ENCODE peak calls at places on chromosomes 12 and 14, in eight cellular contexts. One of them, this sample, is unnamed. For H3K4me1, the result is how much of the 10 kb centered on the place peaks cover.

GRCh38 chr12:7190268-7191055 is 976 bp downstream of the PEX5 start:
- DNase-seq in colonic mucosa: peak
- DNase-seq in esophagus squamous epithelium: no peak
- DNase-seq in mesendoderm: peak
- DNase-seq in CD8-positive, alpha-beta T cell: no peak
- DNase-seq in mucosa of descending colon: peak
- DNase-seq in heart right ventricle: peak
- DNase-seq in esophagus muscularis mucosa: peak
- DNase-seq in this sample: peak

GRCh38 chr14:80567905-80568512 is 356.7 kb upstream of the DIO2 start:
- DNase-seq in colonic mucosa: no peak
- DNase-seq in esophagus squamous epithelium: no peak
- DNase-seq in mesendoderm: peak
- DNase-seq in CD8-positive, alpha-beta T cell: no peak
- DNase-seq in mucosa of descending colon: no peak
- DNase-seq in heart right ventricle: no peak
- DNase-seq in esophagus muscularis mucosa: no peak
- DNase-seq in this sample: no peak

GRCh38 chr14:44961151-44961729 is 507 bp downstream of the KLHL28 start:
- DNase-seq in colonic mucosa: peak
- DNase-seq in esophagus squamous epithelium: no peak
- DNase-seq in mesendoderm: peak
- DNase-seq in CD8-positive, alpha-beta T cell: peak
- DNase-seq in mucosa of descending colon: peak
- DNase-seq in heart right ventricle: peak
- DNase-seq in esophagus muscularis mucosa: no peak
- DNase-seq in this sample: peak

GRCh38 chr12:124567035-124567672 is at the start of gene NCOR2:
- DNase-seq in colonic mucosa: no peak
- DNase-seq in esophagus squamous epithelium: no peak
- DNase-seq in mesendoderm: peak
- DNase-seq in CD8-positive, alpha-beta T cell: peak
- DNase-seq in mucosa of descending colon: peak
- DNase-seq in heart right ventricle: no peak
- DNase-seq in esophagus muscularis mucosa: no peak
- DNase-seq in this sample: peak

GRCh38 chr14:96673706-96674105 is 123.5 kb upstream of the VRK1 start:
- DNase-seq in colonic mucosa: no peak
- DNase-seq in esophagus squamous epithelium: no peak
- DNase-seq in mesendoderm: no peak
- DNase-seq in CD8-positive, alpha-beta T cell: no peak
- DNase-seq in mucosa of descending colon: no peak
- DNase-seq in heart right ventricle: no peak
- DNase-seq in esophagus muscularis mucosa: no peak
- DNase-seq in this sample: no peak

GRCh38 chr12:85820117-85820516 is 16.1 kb downstream of the RASSF9 start:
- DNase-seq in colonic mucosa: no peak
- DNase-seq in esophagus squamous epithelium: no peak
- DNase-seq in mesendoderm: no peak
- DNase-seq in CD8-positive, alpha-beta T cell: no peak
- DNase-seq in mucosa of descending colon: no peak
- DNase-seq in heart right ventricle: no peak
- DNase-seq in esophagus muscularis mucosa: no peak
- DNase-seq in this sample: no peak

GRCh38 chr12:6957151-6957701 is 6.1 kb downstream of the PTPN6 start:
- DNase-seq in colonic mucosa: no peak
- DNase-seq in esophagus squamous epithelium: no peak
- DNase-seq in mesendoderm: no peak
- DNase-seq in CD8-positive, alpha-beta T cell: no peak
- DNase-seq in mucosa of descending colon: peak
- DNase-seq in heart right ventricle: no peak
- DNase-seq in esophagus muscularis mucosa: no peak
- DNase-seq in this sample: no peak

GRCh38 chr14:89176090-89176757 is 240.8 kb downstream of the FOXN3 start:
- DNase-seq in colonic mucosa: no peak
- DNase-seq in esophagus squamous epithelium: no peak
- DNase-seq in mesendoderm: no peak
- DNase-seq in CD8-positive, alpha-beta T cell: no peak
- DNase-seq in mucosa of descending colon: no peak
- DNase-seq in heart right ventricle: no peak
- DNase-seq in esophagus muscularis mucosa: no peak
- DNase-seq in this sample: no peak

GRCh38 chr12:108825205-108825950 is 32.0 kb downstream of the SSH1 start:
- DNase-seq in colonic mucosa: no peak
- DNase-seq in esophagus squamous epithelium: no peak
- DNase-seq in mesendoderm: no peak
- DNase-seq in CD8-positive, alpha-beta T cell: no peak
- DNase-seq in mucosa of descending colon: no peak
- DNase-seq in heart right ventricle: no peak
- DNase-seq in esophagus muscularis mucosa: no peak
- DNase-seq in this sample: no peak

GRCh38 chr12:58502857-58503256 is 417.4 kb downstream of the LRIG3 start:
- DNase-seq in colonic mucosa: no peak
- DNase-seq in esophagus squamous epithelium: no peak
- DNase-seq in mesendoderm: no peak
- DNase-seq in CD8-positive, alpha-beta T cell: no peak
- DNase-seq in mucosa of descending colon: no peak
- DNase-seq in heart right ventricle: no peak
- DNase-seq in esophagus muscularis mucosa: no peak
- DNase-seq in this sample: no peak

GRCh38 chr12:120361506-120362208 is 7.3 kb downstream of the MSI1 start:
- DNase-seq in colonic mucosa: no peak
- DNase-seq in esophagus squamous epithelium: no peak
- DNase-seq in mesendoderm: peak
- DNase-seq in CD8-positive, alpha-beta T cell: no peak
- DNase-seq in mucosa of descending colon: no peak
- DNase-seq in heart right ventricle: peak
- DNase-seq in esophagus muscularis mucosa: no peak
- DNase-seq in this sample: no peak

GRCh38 chr14:100293497-100294212 is 12.6 kb downstream of the SLC25A29 start:
- DNase-seq in colonic mucosa: no peak
- DNase-seq in esophagus squamous epithelium: no peak
- DNase-seq in mesendoderm: no peak
- DNase-seq in CD8-positive, alpha-beta T cell: no peak
- DNase-seq in mucosa of descending colon: no peak
- DNase-seq in heart right ventricle: no peak
- DNase-seq in esophagus muscularis mucosa: no peak
- DNase-seq in this sample: no peak

GRCh38 chr12:48883305-48884171 is 17.9 kb upstream of the RND1 start:
- DNase-seq in colonic mucosa: peak
- DNase-seq in esophagus squamous epithelium: no peak
- DNase-seq in mesendoderm: peak
- DNase-seq in CD8-positive, alpha-beta T cell: no peak
- DNase-seq in mucosa of descending colon: no peak
- DNase-seq in heart right ventricle: no peak
- DNase-seq in esophagus muscularis mucosa: no peak
- DNase-seq in this sample: no peak

GRCh38 chr14:84963518-84963917 is 566.4 kb upstream of the FLRT2 start:
- DNase-seq in colonic mucosa: no peak
- DNase-seq in esophagus squamous epithelium: no peak
- DNase-seq in mesendoderm: no peak
- DNase-seq in CD8-positive, alpha-beta T cell: no peak
- DNase-seq in mucosa of descending colon: no peak
- DNase-seq in heart right ventricle: no peak
- DNase-seq in esophagus muscularis mucosa: no peak
- DNase-seq in this sample: no peak

GRCh38 chr14:38040411-38040810 is 167.3 kb upstream of the SSTR1 start:
- DNase-seq in colonic mucosa: no peak
- DNase-seq in esophagus squamous epithelium: no peak
- DNase-seq in mesendoderm: no peak
- DNase-seq in CD8-positive, alpha-beta T cell: no peak
- DNase-seq in mucosa of descending colon: no peak
- DNase-seq in heart right ventricle: no peak
- DNase-seq in esophagus muscularis mucosa: no peak
- DNase-seq in this sample: no peak

GRCh38 chr12:45192041-45192695 is 23.7 kb upstream of the ANO6 start:
- DNase-seq in colonic mucosa: no peak
- DNase-seq in esophagus squamous epithelium: no peak
- DNase-seq in mesendoderm: peak
- DNase-seq in CD8-positive, alpha-beta T cell: no peak
- DNase-seq in mucosa of descending colon: no peak
- DNase-seq in heart right ventricle: no peak
- DNase-seq in esophagus muscularis mucosa: no peak
- DNase-seq in this sample: no peak

GRCh38 chr12:52358575-52359350 is 8.5 kb downstream of the KRT85 start:
- DNase-seq in colonic mucosa: no peak
- DNase-seq in esophagus squamous epithelium: no peak
- DNase-seq in mesendoderm: peak
- DNase-seq in CD8-positive, alpha-beta T cell: no peak
- DNase-seq in mucosa of descending colon: no peak
- DNase-seq in heart right ventricle: no peak
- DNase-seq in esophagus muscularis mucosa: no peak
- DNase-seq in this sample: no peak

GRCh38 chr12:22474970-22475720 is 69.2 kb downstream of the C2CD5 start:
- DNase-seq in colonic mucosa: no peak
- DNase-seq in esophagus squamous epithelium: no peak
- DNase-seq in mesendoderm: no peak
- DNase-seq in CD8-positive, alpha-beta T cell: no peak
- DNase-seq in mucosa of descending colon: no peak
- DNase-seq in heart right ventricle: no peak
- DNase-seq in esophagus muscularis mucosa: no peak
- DNase-seq in this sample: no peak

GRCh38 chr12:85448548-85449139 is 168.6 kb downstream of the ALX1 start:
- DNase-seq in colonic mucosa: no peak
- DNase-seq in esophagus squamous epithelium: no peak
- DNase-seq in mesendoderm: no peak
- DNase-seq in CD8-positive, alpha-beta T cell: no peak
- DNase-seq in mucosa of descending colon: no peak
- DNase-seq in heart right ventricle: no peak
- DNase-seq in esophagus muscularis mucosa: no peak
- DNase-seq in this sample: no peak

GRCh38 chr14:66600416-66600815 is 92.5 kb downstream of the GPHN start:
- DNase-seq in colonic mucosa: no peak
- DNase-seq in esophagus squamous epithelium: no peak
- DNase-seq in mesendoderm: no peak
- DNase-seq in CD8-positive, alpha-beta T cell: no peak
- DNase-seq in mucosa of descending colon: no peak
- DNase-seq in heart right ventricle: no peak
- DNase-seq in esophagus muscularis mucosa: no peak
- DNase-seq in this sample: no peak

GRCh38 chr14:99724939-99725773 is 41.1 kb downstream of the CYP46A1 start:
- DNase-seq in colonic mucosa: no peak
- DNase-seq in esophagus squamous epithelium: no peak
- DNase-seq in mesendoderm: no peak
- DNase-seq in CD8-positive, alpha-beta T cell: no peak
- DNase-seq in mucosa of descending colon: no peak
- DNase-seq in heart right ventricle: no peak
- DNase-seq in esophagus muscularis mucosa: no peak
- DNase-seq in this sample: no peak

GRCh38 chr14:101372494-101372813 is 188.8 kb upstream of the DIO3 start:
- DNase-seq in colonic mucosa: no peak
- DNase-seq in esophagus squamous epithelium: no peak
- DNase-seq in mesendoderm: no peak
- DNase-seq in CD8-positive, alpha-beta T cell: no peak
- DNase-seq in mucosa of descending colon: no peak
- DNase-seq in heart right ventricle: no peak
- DNase-seq in esophagus muscularis mucosa: no peak
- DNase-seq in this sample: no peak

GRCh38 chr12:112420740-112421139 is 2.0 kb downstream of the PTPN11 start:
- DNase-seq in colonic mucosa: no peak
- DNase-seq in esophagus squamous epithelium: no peak
- DNase-seq in mesendoderm: no peak
- DNase-seq in CD8-positive, alpha-beta T cell: no peak
- DNase-seq in mucosa of descending colon: no peak
- DNase-seq in heart right ventricle: no peak
- DNase-seq in esophagus muscularis mucosa: no peak
- DNase-seq in this sample: no peak

GRCh38 chr12:41466762-41467270 is 278.7 kb downstream of the PDZRN4 start:
- DNase-seq in colonic mucosa: no peak
- DNase-seq in esophagus squamous epithelium: no peak
- DNase-seq in mesendoderm: peak
- DNase-seq in CD8-positive, alpha-beta T cell: no peak
- DNase-seq in mucosa of descending colon: no peak
- DNase-seq in heart right ventricle: no peak
- DNase-seq in esophagus muscularis mucosa: no peak
- DNase-seq in this sample: no peak

GRCh38 chr12:75390899-75391538 is at the start of gene GLIPR1L2:
- DNase-seq in colonic mucosa: peak
- DNase-seq in esophagus squamous epithelium: peak
- DNase-seq in mesendoderm: peak
- DNase-seq in CD8-positive, alpha-beta T cell: peak
- DNase-seq in mucosa of descending colon: peak
- DNase-seq in heart right ventricle: peak
- DNase-seq in esophagus muscularis mucosa: peak
- DNase-seq in this sample: peak

DNA sequence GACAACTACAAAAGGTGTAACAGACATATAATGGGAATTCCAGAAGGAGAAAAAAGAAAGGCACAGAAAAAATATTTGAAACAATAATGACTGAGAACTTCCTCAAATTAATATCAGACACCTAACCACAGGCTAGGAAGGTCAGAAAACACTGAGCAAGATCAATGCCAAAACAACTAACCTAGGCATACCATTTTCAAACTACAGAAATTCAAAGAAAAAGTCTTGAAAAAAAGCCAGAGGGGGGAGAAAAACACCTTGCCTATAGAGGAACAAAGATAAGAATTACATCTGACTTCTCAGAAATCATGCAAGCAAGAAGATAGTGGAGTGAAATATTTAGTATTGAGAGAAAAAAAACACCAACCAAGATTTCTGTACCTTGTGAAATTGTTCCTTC is 77.8 kb downstream of the RIN3 start:
- DNase-seq in colonic mucosa: no peak
- DNase-seq in esophagus squamous epithelium: no peak
- DNase-seq in mesendoderm: no peak
- DNase-seq in CD8-positive, alpha-beta T cell: no peak
- DNase-seq in mucosa of descending colon: no peak
- DNase-seq in heart right ventricle: no peak
- DNase-seq in esophagus muscularis mucosa: no peak
- DNase-seq in this sample: no peak
- H3K4me3 ChIP-seq in colonic mucosa: no peak
- H3K4me3 ChIP-seq in esophagus squamous epithelium: no peak
- H3K4me3 ChIP-seq in mesendoderm: no peak
- H3K4me3 ChIP-seq in CD8-positive, alpha-beta T cell: no peak
- H3K4me3 ChIP-seq in mucosa of descending colon: no peak
- H3K4me3 ChIP-seq in heart right ventricle: no peak
- H3K4me3 ChIP-seq in esophagus muscularis mucosa: no peak
- H3K4me3 ChIP-seq in this sample: no peak

GRCh38 chr14:55120466-55121144 is 8.4 kb upstream of the LGALS3 start:
- DNase-seq in colonic mucosa: no peak
- DNase-seq in esophagus squamous epithelium: no peak
- DNase-seq in mesendoderm: peak
- DNase-seq in CD8-positive, alpha-beta T cell: no peak
- DNase-seq in mucosa of descending colon: no peak
- DNase-seq in heart right ventricle: no peak
- DNase-seq in esophagus muscularis mucosa: no peak
- DNase-seq in this sample: no peak
- H3K4me1 ChIP-seq in colonic mucosa: under half
- H3K4me1 ChIP-seq in esophagus squamous epithelium: under half
- H3K4me1 ChIP-seq in mesendoderm: under half
- H3K4me1 ChIP-seq in CD8-positive, alpha-beta T cell: under half
- H3K4me1 ChIP-seq in mucosa of descending colon: half or more
- H3K4me1 ChIP-seq in heart right ventricle: half or more
- H3K4me1 ChIP-seq in esophagus muscularis mucosa: half or more
- H3K4me1 ChIP-seq in this sample: under half

GRCh38 chr14:61889914-61890351 is 127.7 kb downstream of the SNAPC1 start:
- DNase-seq in colonic mucosa: no peak
- DNase-seq in esophagus squamous epithelium: no peak
- DNase-seq in mesendoderm: no peak
- DNase-seq in CD8-positive, alpha-beta T cell: no peak
- DNase-seq in mucosa of descending colon: no peak
- DNase-seq in heart right ventricle: no peak
- DNase-seq in esophagus muscularis mucosa: no peak
- DNase-seq in this sample: peak
- H3K4me3 ChIP-seq in colonic mucosa: no peak
- H3K4me3 ChIP-seq in esophagus squamous epithelium: no peak
- H3K4me3 ChIP-seq in mesendoderm: no peak
- H3K4me3 ChIP-seq in CD8-positive, alpha-beta T cell: no peak
- H3K4me3 ChIP-seq in mucosa of descending colon: no peak
- H3K4me3 ChIP-seq in heart right ventricle: no peak
- H3K4me3 ChIP-seq in esophagus muscularis mucosa: no peak
- H3K4me3 ChIP-seq in this sample: peak

GRCh38 chr14:75068294-75069020 is 984 bp upstream of the ZC2HC1C start:
- DNase-seq in colonic mucosa: no peak
- DNase-seq in esophagus squamous epithelium: no peak
- DNase-seq in mesendoderm: peak
- DNase-seq in CD8-positive, alpha-beta T cell: no peak
- DNase-seq in mucosa of descending colon: no peak
- DNase-seq in heart right ventricle: no peak
- DNase-seq in esophagus muscularis mucosa: no peak
- DNase-seq in this sample: no peak
- H3K4me1 ChIP-seq in colonic mucosa: under half
- H3K4me1 ChIP-seq in esophagus squamous epithelium: under half
- H3K4me1 ChIP-seq in mesendoderm: under half
- H3K4me1 ChIP-seq in CD8-positive, alpha-beta T cell: under half
- H3K4me1 ChIP-seq in mucosa of descending colon: under half
- H3K4me1 ChIP-seq in heart right ventricle: under half
- H3K4me1 ChIP-seq in esophagus muscularis mucosa: under half
- H3K4me1 ChIP-seq in this sample: under half